ENCODE peak calls at places on chromosomes 13 and 19, in six cellular contexts. F, Z, B, A, U and S are unnamed samples.

GRCh38 chr13:100898431-100898830 is 223.8 kb upstream of the TMTC4 start:
- DNase-seq in F (no peak), Z (no peak), B (peak), A (no peak), U (no peak), S (no peak)

GRCh38 chr19:49506575-49507105 is 5.8 kb upstream of the FCGRT start:
- DNase-seq in F (no peak), Z (no peak), B (peak), A (no peak), U (peak), S (peak)

GRCh38 chr19:39110263-39110967 is 15.2 kb upstream of the PAK4 start:
- DNase-seq in F (peak), Z (no peak), B (peak), A (no peak), U (peak), S (peak)

GRCh38 chr13:90564096-90564495 is 783.4 kb upstream of the MIR17HG start:
- DNase-seq in F (no peak), Z (no peak), B (no peak), A (no peak), U (no peak), S (no peak)

GRCh38 chr19:17488593-17489391 is 18.5 kb downstream of the SLC27A1 start:
- DNase-seq in F (peak), Z (no peak), B (no peak), A (no peak), U (peak), S (no peak)

GRCh38 chr13:111122056-111122455 is 6.9 kb downstream of the ARHGEF7 start:
- DNase-seq in F (no peak), Z (no peak), B (no peak), A (no peak), U (no peak), S (peak)

GRCh38 chr19:7864719-7865074 is 9.5 kb downstream of the PRR36 start:
- DNase-seq in F (no peak), Z (no peak), B (no peak), A (no peak), U (no peak), S (no peak)

GRCh38 chr13:35818577-35819165 is 312.5 kb downstream of the DCLK1 start:
- DNase-seq in F (no peak), Z (no peak), B (peak), A (no peak), U (peak), S (peak)

GRCh38 chr13:85864963-85865530 is 65.8 kb upstream of the SLITRK6 start:
- DNase-seq in F (no peak), Z (peak), B (peak), A (no peak), U (peak), S (peak)

GRCh38 chr13:24270639-24271131 is 38.7 kb upstream of the C1QTNF9 start:
- DNase-seq in F (peak), Z (peak), B (peak), A (no peak), U (peak), S (peak)

GRCh38 chr13:51451467-51452390 is 1.1 kb downstream of the INTS6 start:
- DNase-seq in F (peak), Z (peak), B (peak), A (no peak), U (peak), S (peak)

GRCh38 chr19:45569619-45570421 is 14.8 kb downstream of the OPA3 start:
- DNase-seq in F (peak), Z (no peak), B (peak), A (no peak), U (peak), S (peak)

GRCh38 chr19:38654478-38655079 is 7.1 kb downstream of the ACTN4 start:
- DNase-seq in F (no peak), Z (peak), B (no peak), A (no peak), U (no peak), S (no peak)

GRCh38 chr19:58128041-58128685 is 22.4 kb downstream of the ZNF329 start:
- DNase-seq in F (no peak), Z (no peak), B (peak), A (no peak), U (no peak), S (peak)

GRCh38 chr19:40513345-40513678 is 46.5 kb downstream of the SPTBN4 start:
- DNase-seq in F (no peak), Z (no peak), B (no peak), A (no peak), U (no peak), S (no peak)

GRCh38 chr13:20582026-20582425 is 15.1 kb downstream of the IFT88 start:
- DNase-seq in F (no peak), Z (no peak), B (no peak), A (no peak), U (no peak), S (no peak)

GRCh38 chr19:11887618-11888531 is at the start of gene ZNF69:
- DNase-seq in F (peak), Z (peak), B (peak), A (no peak), U (peak), S (peak)

GRCh38 chr13:46178143-46178542 is 3.8 kb downstream of the LCP1 start:
- DNase-seq in F (no peak), Z (no peak), B (no peak), A (no peak), U (no peak), S (no peak)

GRCh38 chr19:39246951-39247669 is 1.5 kb downstream of the IFNL4 start:
- DNase-seq in F (no peak), Z (no peak), B (peak), A (no peak), U (peak), S (peak)

GRCh38 chr13:98143601-98144500 is 957 bp downstream of the FARP1 start:
- DNase-seq in F (no peak), Z (peak), B (peak), A (no peak), U (peak), S (peak)

GRCh38 chr19:8343483-8343844 is 402 bp upstream of the KANK3 start:
- DNase-seq in F (no peak), Z (no peak), B (no peak), A (no peak), U (no peak), S (no peak)

GRCh38 chr19:42563352-42564210 is 31.1 kb downstream of the CEACAM8 start:
- DNase-seq in F (no peak), Z (peak), B (peak), A (peak), U (peak), S (peak)

GRCh38 chr13:106276876-106277275 is 258.6 kb downstream of the EFNB2 start:
- DNase-seq in F (no peak), Z (peak), B (no peak), A (no peak), U (peak), S (no peak)

GRCh38 chr19:38211779-38212178 is 12.2 kb downstream of the DPF1 start:
- DNase-seq in F (no peak), Z (no peak), B (no peak), A (no peak), U (no peak), S (no peak)

GRCh38 chr13:52845766-52846566 is 2.5 kb downstream of the PCDH8 start:
- DNase-seq in F (no peak), Z (no peak), B (no peak), A (no peak), U (peak), S (peak)

GRCh38 chr19:34471906-34472305 is 9.7 kb upstream of the WTIP start:
- DNase-seq in F (no peak), Z (no peak), B (no peak), A (no peak), U (no peak), S (no peak)

GRCh38 chr13:109151255-109151654 is 521.8 kb downstream of the MYO16 start:
- DNase-seq in F (no peak), Z (no peak), B (peak), A (no peak), U (peak), S (peak)

GRCh38 chr13:112774829-112775565 is 85.2 kb downstream of the ATP11A start:
- DNase-seq in F (peak), Z (no peak), B (no peak), A (no peak), U (no peak), S (no peak)

GRCh38 chr13:50740052-50740741 is 103.3 kb downstream of the DLEU7 start:
- DNase-seq in F (no peak), Z (peak), B (peak), A (no peak), U (no peak), S (peak)

GRCh38 chr13:111874981-111875380 is 192.0 kb upstream of the SOX1 start:
- DNase-seq in F (no peak), Z (no peak), B (no peak), A (no peak), U (no peak), S (no peak)

GRCh38 chr19:4059931-4060620 is 6.6 kb downstream of the ZBTB7A start:
- DNase-seq in F (no peak), Z (no peak), B (peak), A (no peak), U (peak), S (no peak)

GRCh38 chr19:38264486-38265212 is at the start of gene SPINT2:
- DNase-seq in F (peak), Z (no peak), B (no peak), A (no peak), U (no peak), S (no peak)

GRCh38 chr19:2041436-2041685 is 9.7 kb downstream of the MKNK2 start:
- DNase-seq in F (no peak), Z (no peak), B (no peak), A (no peak), U (no peak), S (no peak)

GRCh38 chr19:43934055-43934984 is 762 bp downstream of the ZNF45 start:
- DNase-seq in F (no peak), Z (peak), B (peak), A (no peak), U (peak), S (peak)

GRCh38 chr13:67076378-67076777 is 153.8 kb downstream of the PCDH9 start:
- DNase-seq in F (no peak), Z (peak), B (peak), A (no peak), U (peak), S (peak)

GRCh38 chr13:77898097-77898496 is 20.5 kb downstream of the EDNRB start:
- DNase-seq in F (no peak), Z (no peak), B (peak), A (no peak), U (no peak), S (no peak)

GRCh38 chr13:98503175-98504028 is 73.5 kb downstream of the STK24 start:
- DNase-seq in F (no peak), Z (no peak), B (peak), A (no peak), U (no peak), S (peak)

GRCh38 chr19:31348416-31349159 is 648 bp downstream of the TSHZ3 start:
- DNase-seq in F (no peak), Z (peak), B (peak), A (no peak), U (peak), S (peak)

GRCh38 chr19:31346184-31346583 is 3.1 kb downstream of the TSHZ3 start:
- DNase-seq in F (no peak), Z (no peak), B (no peak), A (no peak), U (no peak), S (no peak)

GRCh38 chr19:31346660-31347059 is 2.6 kb downstream of the TSHZ3 start:
- DNase-seq in F (no peak), Z (no peak), B (no peak), A (no peak), U (no peak), S (no peak)

GRCh38 chr19:31347828-31348314 is 1.4 kb downstream of the TSHZ3 start:
- DNase-seq in F (no peak), Z (peak), B (peak), A (no peak), U (no peak), S (peak)

GRCh38 chr19:31347356-31347755 is 1.9 kb downstream of the TSHZ3 start:
- DNase-seq in F (no peak), Z (peak), B (no peak), A (no peak), U (no peak), S (no peak)
- H3K4me3 ChIP-seq in F (peak), Z (peak), B (peak), A (no peak), U (no peak), S (peak)

GRCh38 chr13:27788271-27788670 is 4.0 kb upstream of the GSX1 start:
- DNase-seq in F (no peak), Z (no peak), B (no peak), A (no peak), U (no peak), S (no peak)

DNA sequence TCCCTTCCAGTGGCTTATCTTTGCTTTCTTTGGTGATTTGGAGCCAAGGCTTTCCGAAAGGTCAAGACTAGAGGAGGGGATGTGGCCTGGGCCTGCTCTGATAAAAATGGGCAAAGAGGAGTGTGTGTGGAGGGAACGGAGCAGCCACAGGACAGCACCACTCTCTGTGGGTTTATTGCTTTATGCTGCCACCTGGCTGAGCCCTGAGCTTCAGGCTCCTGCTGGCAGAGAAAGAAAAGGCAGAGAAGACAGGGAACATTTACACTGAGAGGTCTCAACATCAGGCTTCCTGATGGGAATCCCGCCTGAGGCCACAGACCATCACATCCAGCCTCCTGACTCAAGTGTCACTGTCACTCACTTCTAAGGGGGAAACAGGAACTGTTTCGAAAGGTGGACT is 9.2 kb upstream of the GSX1 start:
- DNase-seq in F (no peak), Z (no peak), B (no peak), A (no peak), U (peak), S (peak)
- TF ChIP-seq CTCF in F (no peak), Z (no peak), B (peak), A (peak), U (peak), S (peak)

GRCh38 chr13:49466240-49466914 is 22.3 kb downstream of the SETDB2 start:
- DNase-seq in F (no peak), Z (no peak), B (no peak), A (no peak), U (no peak), S (no peak)
- H3K4me3 ChIP-seq in F (no peak), Z (no peak), B (no peak), A (no peak), U (no peak), S (no peak)

GRCh38 chr19:21765151-21765550 is 2.2 kb downstream of the ZNF100 start:
- DNase-seq in F (no peak), Z (no peak), B (no peak), A (no peak), U (peak), S (no peak)

GRCh38 chr19:21767065-21767800 is at the start of gene ZNF100:
- DNase-seq in F (peak), Z (peak), B (peak), A (peak), U (peak), S (peak)
- TF ChIP-seq CTCF in F (no peak), Z (no peak), B (no peak), A (no peak), U (no peak), S (peak)